ENCODE peak calls at places on chromosome 12, in six cellular contexts. One of them, this sample, is unnamed.

GRCh38 chr12:51118706-51119105 is 35.3 kb upstream of the CSRNP2 start:
- DNase-seq in H1: no peak
- DNase-seq in trophoblast cell: peak; percentile 86
- DNase-seq in IMR-90: peak; percentile 84
- DNase-seq in neuronal stem cell: no peak
- DNase-seq in H9: no peak
- DNase-seq in this sample: no peak

GRCh38 chr12:40946612-40947194 is 241.4 kb upstream of the PDZRN4 start:
- DNase-seq in H1: no peak
- DNase-seq in H9: no peak
- DNase-seq in trophoblast cell: peak; percentile 59
- DNase-seq in IMR-90: peak; percentile 42
- DNase-seq in neuronal stem cell: peak; percentile 5
- DNase-seq in this sample: peak; percentile 51

GRCh38 chr12:114123108-114123507 is 157.0 kb upstream of the RBM19 start:
- DNase-seq in IMR-90: no peak
- DNase-seq in H9: peak; percentile 47
- DNase-seq in neuronal stem cell: no peak
- DNase-seq in H1: no peak
- DNase-seq in trophoblast cell: no peak
- DNase-seq in this sample: no peak

GRCh38 chr12:6635375-6635855 is 344 bp downstream of the LPAR5 start:
- DNase-seq in H1: no peak
- DNase-seq in IMR-90: no peak
- DNase-seq in neuronal stem cell: no peak
- DNase-seq in H9: no peak
- DNase-seq in trophoblast cell: no peak
- DNase-seq in this sample: peak; percentile 43

GRCh38 chr12:91920276-91920675 is 225.4 kb downstream of the BTG1 start:
- DNase-seq in IMR-90: peak; percentile 14
- DNase-seq in H9: no peak
- DNase-seq in trophoblast cell: peak; percentile 72
- DNase-seq in H1: no peak
- DNase-seq in neuronal stem cell: no peak
- DNase-seq in this sample: peak; percentile 57

GRCh38 chr12:131494141-131494733 is 216.7 kb upstream of the SFSWAP start:
- DNase-seq in H1: no peak
- DNase-seq in trophoblast cell: no peak
- DNase-seq in H9: peak; percentile 21
- DNase-seq in IMR-90: no peak
- DNase-seq in neuronal stem cell: no peak
- DNase-seq in this sample: no peak

GRCh38 chr12:113467514-113468364 is 3.9 kb downstream of the LHX5 start:
- DNase-seq in IMR-90: no peak
- DNase-seq in neuronal stem cell: no peak
- DNase-seq in trophoblast cell: peak; percentile 5
- DNase-seq in H9: peak; percentile 59
- DNase-seq in H1: no peak
- DNase-seq in this sample: no peak

GRCh38 chr12:49868952-49869815 is 26.3 kb upstream of the BCDIN3D start:
- DNase-seq in neuronal stem cell: no peak
- DNase-seq in trophoblast cell: peak; percentile 95
- DNase-seq in H9: peak; percentile 28
- DNase-seq in IMR-90: peak; percentile 97
- DNase-seq in H1: no peak
- DNase-seq in this sample: peak; percentile 98

GRCh38 chr12:48779869-48780268 is 9.0 kb downstream of the ADCY6 start:
- DNase-seq in IMR-90: peak; percentile 62
- DNase-seq in trophoblast cell: no peak
- DNase-seq in H1: no peak
- DNase-seq in H9: no peak
- DNase-seq in neuronal stem cell: no peak
- DNase-seq in this sample: peak; percentile 89

GRCh38 chr12:76201758-76202157 is 117.3 kb upstream of the NAP1L1 start:
- DNase-seq in neuronal stem cell: no peak
- DNase-seq in trophoblast cell: no peak
- DNase-seq in IMR-90: peak; percentile 12
- DNase-seq in H9: no peak
- DNase-seq in H1: no peak
- DNase-seq in this sample: peak; percentile 25

GRCh38 chr12:75471928-75472865 is 8.4 kb upstream of the GLIPR1 start:
- DNase-seq in IMR-90: no peak
- DNase-seq in H1: no peak
- DNase-seq in neuronal stem cell: no peak
- DNase-seq in H9: no peak
- DNase-seq in trophoblast cell: peak; percentile 82
- DNase-seq in this sample: no peak

GRCh38 chr12:115044073-115044472 is 360.1 kb upstream of the TBX3 start:
- DNase-seq in trophoblast cell: peak; percentile 3
- DNase-seq in H1: no peak
- DNase-seq in neuronal stem cell: no peak
- DNase-seq in IMR-90: peak; percentile 10
- DNase-seq in H9: no peak
- DNase-seq in this sample: no peak

GRCh38 chr12:110582286-110583136 is 607 bp downstream of the PPTC7 start:
- DNase-seq in trophoblast cell: peak; percentile 63
- DNase-seq in H9: peak; percentile 58
- DNase-seq in IMR-90: peak; percentile 33
- DNase-seq in H1: no peak
- DNase-seq in neuronal stem cell: peak; percentile 45
- DNase-seq in this sample: peak; percentile 80

GRCh38 chr12:13000616-13000934 is 510 bp upstream of the HEBP1 start:
- DNase-seq in trophoblast cell: no peak
- DNase-seq in H1: no peak
- DNase-seq in IMR-90: no peak
- DNase-seq in neuronal stem cell: no peak
- DNase-seq in H9: no peak
- DNase-seq in this sample: no peak

GRCh38 chr12:42968426-42968825 is 378.9 kb upstream of the PRICKLE1 start:
- DNase-seq in H9: no peak
- DNase-seq in IMR-90: peak; percentile 44
- DNase-seq in neuronal stem cell: no peak
- DNase-seq in H1: no peak
- DNase-seq in trophoblast cell: no peak
- DNase-seq in this sample: no peak

GRCh38 chr12:94941440-94941862 is 62.0 kb downstream of the NDUFA12 start:
- DNase-seq in H9: no peak
- DNase-seq in trophoblast cell: peak; percentile 78
- DNase-seq in H1: no peak
- DNase-seq in IMR-90: peak; percentile 79
- DNase-seq in neuronal stem cell: no peak
- DNase-seq in this sample: peak; percentile 92

GRCh38 chr12:88334271-88334670 is 192.2 kb downstream of the TMTC3 start:
- DNase-seq in H9: no peak
- DNase-seq in IMR-90: peak; percentile 63
- DNase-seq in trophoblast cell: peak; percentile 82
- DNase-seq in H1: peak; percentile 3
- DNase-seq in neuronal stem cell: peak; percentile 18
- DNase-seq in this sample: peak; percentile 57

GRCh38 chr12:68951652-68952051 is 18.7 kb upstream of the CPM start:
- DNase-seq in H9: no peak
- DNase-seq in neuronal stem cell: no peak
- DNase-seq in trophoblast cell: peak; percentile 16
- DNase-seq in H1: no peak
- DNase-seq in IMR-90: no peak
- DNase-seq in this sample: no peak

GRCh38 chr12:59059401-59059935 is 139.2 kb upstream of the LRIG3 start:
- DNase-seq in trophoblast cell: no peak
- DNase-seq in H9: no peak
- DNase-seq in H1: no peak
- DNase-seq in IMR-90: no peak
- DNase-seq in neuronal stem cell: peak; percentile 51
- DNase-seq in this sample: no peak

GRCh38 chr12:76143343-76144252 is 59.1 kb upstream of the NAP1L1 start:
- DNase-seq in trophoblast cell: no peak
- DNase-seq in H9: no peak
- DNase-seq in neuronal stem cell: no peak
- DNase-seq in IMR-90: no peak
- DNase-seq in H1: no peak
- DNase-seq in this sample: no peak

GRCh38 chr12:71797506-71797905 is 42.1 kb upstream of the TBC1D15 start:
- DNase-seq in IMR-90: no peak
- DNase-seq in neuronal stem cell: no peak
- DNase-seq in trophoblast cell: no peak
- DNase-seq in H9: no peak
- DNase-seq in H1: no peak
- DNase-seq in this sample: no peak

GRCh38 chr12:125151284-125151683 is 86.0 kb downstream of the AACS start:
- DNase-seq in H1: no peak
- DNase-seq in IMR-90: no peak
- DNase-seq in H9: peak; percentile 76
- DNase-seq in trophoblast cell: peak; percentile 93
- DNase-seq in neuronal stem cell: no peak
- DNase-seq in this sample: no peak

GRCh38 chr12:89346741-89347324 is 5.5 kb downstream of the DUSP6 start:
- DNase-seq in neuronal stem cell: no peak
- DNase-seq in IMR-90: peak; percentile 77
- DNase-seq in H1: no peak
- DNase-seq in trophoblast cell: peak; percentile 16
- DNase-seq in H9: no peak
- DNase-seq in this sample: peak; percentile 85

GRCh38 chr12:89451876-89452275 is 72.7 kb downstream of the GALNT4 start:
- DNase-seq in H1: peak; percentile 7
- DNase-seq in IMR-90: peak; percentile 87
- DNase-seq in trophoblast cell: peak; percentile 35
- DNase-seq in H9: peak; percentile 84
- DNase-seq in neuronal stem cell: no peak
- DNase-seq in this sample: peak; percentile 90

GRCh38 chr12:82855872-82856271 is 169.2 kb downstream of the TMTC2 start:
- DNase-seq in H9: no peak
- DNase-seq in neuronal stem cell: no peak
- DNase-seq in trophoblast cell: no peak
- DNase-seq in IMR-90: no peak
- DNase-seq in H1: no peak
- DNase-seq in this sample: no peak

GRCh38 chr12:101455685-101456084 is 19.5 kb upstream of the SPIC start:
- DNase-seq in H1: no peak
- DNase-seq in trophoblast cell: no peak
- DNase-seq in neuronal stem cell: no peak
- DNase-seq in H9: no peak
- DNase-seq in IMR-90: no peak
- DNase-seq in this sample: no peak

GRCh38 chr12:47803196-47803875 is 16.4 kb downstream of the HDAC7 start:
- DNase-seq in trophoblast cell: no peak
- DNase-seq in H9: no peak
- DNase-seq in IMR-90: no peak
- DNase-seq in H1: no peak
- DNase-seq in neuronal stem cell: no peak
- DNase-seq in this sample: no peak

DNA sequence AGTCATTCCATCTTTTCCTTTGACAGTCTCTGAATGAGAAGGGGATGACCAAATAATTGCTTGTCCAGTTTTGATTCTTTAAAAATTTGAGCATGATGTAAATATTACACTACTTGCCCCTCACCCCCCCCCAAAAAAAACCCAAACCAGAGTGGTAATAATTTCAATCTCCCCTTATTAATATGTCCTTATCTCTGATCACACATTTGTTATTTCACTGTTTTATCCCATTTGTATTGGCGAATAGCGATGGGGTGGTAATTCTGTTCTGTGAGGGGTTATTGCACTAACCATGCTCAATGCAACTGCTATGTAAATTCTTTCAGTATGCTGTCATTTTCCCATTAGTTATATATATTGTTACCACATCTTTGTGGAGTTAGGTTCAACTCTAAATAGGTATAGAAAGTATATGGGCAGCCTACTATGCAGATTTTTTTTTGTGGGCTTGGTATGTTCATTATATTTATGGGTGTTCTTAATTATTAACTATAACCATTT is 1.1 kb downstream of the RIMKLB start:
- DNase-seq in IMR-90: peak; percentile 47
- DNase-seq in trophoblast cell: peak; percentile 67
- DNase-seq in H1: no peak
- DNase-seq in H9: no peak
- DNase-seq in neuronal stem cell: no peak
- DNase-seq in this sample: peak; percentile 60
- H3K14ac ChIP-seq in IMR-90: no peak overlapping the region
- H3K14ac ChIP-seq in trophoblast cell: no peak overlapping the region
- H3K14ac ChIP-seq in H1: no peak overlapping the region
- H3K14ac ChIP-seq in H9: no peak overlapping the region
- H3K14ac ChIP-seq in neuronal stem cell: no peak overlapping the region
- H3K14ac ChIP-seq in this sample: no peak overlapping the region

DNA sequence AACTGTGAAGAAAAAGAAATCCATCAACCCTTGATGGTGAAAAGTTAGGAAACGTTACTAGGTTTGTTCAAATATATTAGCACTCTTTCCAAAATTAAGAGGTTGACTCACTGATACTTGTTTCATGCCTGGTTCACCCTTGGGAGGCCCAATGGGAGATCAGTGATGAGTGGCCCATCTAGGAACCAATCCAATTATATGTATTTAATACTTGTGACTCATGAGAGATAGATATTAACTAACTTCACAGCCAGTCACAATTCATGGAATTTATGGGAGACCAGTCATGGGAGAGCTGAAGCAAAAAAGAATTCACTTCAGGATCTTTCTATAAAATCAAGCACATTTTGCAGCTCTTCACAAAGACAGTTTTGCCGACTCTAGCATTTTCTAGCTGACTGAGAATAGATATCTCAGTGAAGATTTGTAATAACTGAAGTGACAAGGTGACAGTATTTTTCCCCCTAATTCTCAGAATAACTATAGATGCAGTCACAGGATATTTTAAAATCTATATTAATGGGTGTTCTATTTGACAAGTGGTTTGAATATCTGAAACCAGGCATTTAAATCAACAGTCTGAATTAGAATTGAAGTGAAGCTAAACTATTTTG is 230.2 kb downstream of the EPS8 start:
- DNase-seq in trophoblast cell: no peak
- DNase-seq in H1: no peak
- DNase-seq in IMR-90: peak; percentile 87
- DNase-seq in H9: no peak
- DNase-seq in neuronal stem cell: no peak
- DNase-seq in this sample: no peak
- H3K27ac ChIP-seq in trophoblast cell: no peak overlapping the region
- H3K27ac ChIP-seq in H1: no peak overlapping the region
- H3K27ac ChIP-seq in IMR-90: no peak overlapping the region
- H3K27ac ChIP-seq in H9: no peak overlapping the region
- H3K27ac ChIP-seq in neuronal stem cell: no peak overlapping the region
- H3K27ac ChIP-seq in this sample: no peak overlapping the region

DNA sequence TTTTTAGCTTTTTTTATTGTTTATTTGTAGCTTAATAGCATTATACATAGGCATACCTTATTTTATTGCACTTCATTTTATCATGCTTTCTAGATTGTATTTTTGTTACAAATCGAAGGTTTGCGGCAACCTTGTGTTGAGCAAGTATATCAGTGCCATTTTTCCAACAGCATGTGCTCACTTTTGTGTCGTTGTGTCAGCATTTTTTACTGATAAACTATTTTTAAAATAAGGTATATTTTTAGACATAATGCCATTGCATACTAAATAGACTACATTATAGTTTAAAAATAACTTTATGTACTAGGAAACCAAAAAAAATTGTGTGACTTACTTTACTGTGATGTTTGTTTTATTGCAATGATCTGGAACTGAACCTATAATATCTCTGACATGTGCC is 56.2 kb upstream of the RESF1 start:
- DNase-seq in trophoblast cell: no peak
- DNase-seq in IMR-90: no peak
- DNase-seq in H9: no peak
- DNase-seq in H1: no peak
- DNase-seq in neuronal stem cell: no peak
- DNase-seq in this sample: no peak
- H3K14ac ChIP-seq in trophoblast cell: no peak overlapping the region
- H3K14ac ChIP-seq in IMR-90: no peak overlapping the region
- H3K14ac ChIP-seq in H9: no peak overlapping the region
- H3K14ac ChIP-seq in H1: no peak overlapping the region
- H3K14ac ChIP-seq in neuronal stem cell: no peak overlapping the region
- H3K14ac ChIP-seq in this sample: no peak overlapping the region

GRCh38 chr12:56082382-56082781 is 2.4 kb downstream of the ERBB3 start:
- DNase-seq in H1: no peak
- DNase-seq in neuronal stem cell: no peak
- DNase-seq in H9: no peak
- DNase-seq in IMR-90: no peak
- DNase-seq in trophoblast cell: no peak
- DNase-seq in this sample: no peak
- H3K27ac ChIP-seq in H1: no peak overlapping the region
- H3K27ac ChIP-seq in neuronal stem cell: no peak overlapping the region
- H3K27ac ChIP-seq in H9: no peak overlapping the region
- H3K27ac ChIP-seq in IMR-90: no peak overlapping the region
- H3K27ac ChIP-seq in trophoblast cell: no peak overlapping the region
- H3K27ac ChIP-seq in this sample: no peak overlapping the region